ENCODE peak calls at places on chromosome 16, in six cellular contexts. B is H4, X is IMR-90, A is brain microvascular endothelial cell, U is HEK293T, R is NCI-H1092. D is an unnamed sample.

GRCh38 chr16:48596326-48596725 is 13.7 kb downstream of the N4BP1 start:
- DNase-seq in B (no peak), X (no peak), A (no peak), U (no peak), R (no peak), D (no peak)

GRCh38 chr16:4706871-4707270 is 13.5 kb downstream of the NUDT16L1 start:
- DNase-seq in B (no peak), X (no peak), A (no peak), U (no peak), R (no peak), D (no peak)

GRCh38 chr16:17211797-17212196 is 259.0 kb downstream of the XYLT1 start:
- DNase-seq in B (peak), X (no peak), A (no peak), U (peak), R (no peak), D (no peak)

GRCh38 chr16:8519643-8520042 is 70.7 kb downstream of the TMEM114 start:
- DNase-seq in B (no peak), X (no peak), A (no peak), U (no peak), R (no peak), D (no peak)

GRCh38 chr16:67928561-67929364 is 2.9 kb downstream of the CTRL start:
- DNase-seq in B (peak), X (peak), A (peak), U (peak), R (peak), D (peak)

GRCh38 chr16:69334696-69335095 is 4.3 kb upstream of the PDF start:
- DNase-seq in B (no peak), X (no peak), A (no peak), U (no peak), R (no peak), D (no peak)

GRCh38 chr16:63749256-63749655 is 1372.6 kb downstream of the CDH11 start:
- DNase-seq in B (no peak), X (no peak), A (no peak), U (no peak), R (no peak), D (no peak)

GRCh38 chr16:53018834-53019416 is 33.8 kb downstream of the CHD9NB start:
- DNase-seq in B (no peak), X (no peak), A (no peak), U (no peak), R (no peak), D (no peak)

GRCh38 chr16:11056989-11057645 is 112.8 kb downstream of the CLEC16A start:
- DNase-seq in B (no peak), X (no peak), A (no peak), U (no peak), R (no peak), D (no peak)

D was measured in astrocyte of the cerebellum.